ENCODE peak calls at places on chromosomes 3 and 15, in ten cellular contexts. N is HCT116, Y is suprapubic skin, R is GM23338, E is upper lobe of left lung, T is H1, K is stomach, P is K562, U is esophagus muscularis mucosa, A is prostate gland. F is an unnamed sample.

GRCh38 chr3:177041730-177042551 is 155.3 kb downstream of the TBL1XR1 start:
- DNase-seq in E (no peak), Y (peak; percentile 52), K (no peak), A (no peak), U (no peak), P (no peak), T (no peak), R (no peak), N (no peak), F (no peak)

GRCh38 chr3:126126811-126127431 is 43.0 kb upstream of the SLC41A3 start:
- DNase-seq in Y (peak; percentile 42), N (no peak), U (peak; percentile 90), P (no peak), K (peak; percentile 16), A (no peak), T (peak; percentile 37), E (peak; percentile 17), R (no peak), F (no peak)

GRCh38 chr3:177676947-177677587 is 479.8 kb upstream of the TBL1XR1 start:
- DNase-seq in K (no peak), Y (no peak), T (no peak), E (peak; percentile 55), R (no peak), P (no peak), U (no peak), N (no peak), A (no peak), F (no peak)

GRCh38 chr3:184604039-184604955 is 42.7 kb downstream of the EPHB3 start:
- DNase-seq in P (peak; percentile 50), K (no peak), Y (no peak), A (no peak), N (no peak), U (no peak), R (peak; percentile 94), E (peak; percentile 47), T (peak; percentile 65), F (no peak)

GRCh38 chr3:194025119-194025518 is 110.8 kb upstream of the HES1 start:
- DNase-seq in T (no peak), Y (no peak), N (no peak), E (no peak), A (no peak), R (no peak), U (no peak), K (no peak), P (no peak), F (no peak)

GRCh38 chr3:171753665-171754408 is 56.4 kb downstream of the PLD1 start:
- DNase-seq in U (no peak), P (no peak), R (no peak), T (no peak), E (no peak), K (no peak), Y (no peak), A (no peak), N (no peak), F (no peak)

GRCh38 chr3:127733781-127734180 is 61.0 kb downstream of the ABTB1 start:
- DNase-seq in K (no peak), A (no peak), N (no peak), T (no peak), R (no peak), E (no peak), P (no peak), U (no peak), Y (no peak), F (no peak)

GRCh38 chr15:23734856-23735255 is 47.8 kb upstream of the NDN start:
- DNase-seq in K (no peak), A (no peak), R (no peak), U (no peak), P (no peak), Y (no peak), T (no peak), E (no peak), N (no peak), F (no peak)

GRCh38 chr3:189100866-189101265 is 70.9 kb upstream of the TPRG1 start:
- DNase-seq in E (no peak), Y (no peak), U (no peak), K (no peak), R (no peak), N (no peak), A (no peak), P (no peak), T (no peak), F (no peak)

GRCh38 chr3:189096092-189096491 is 75.7 kb upstream of the TPRG1 start:
- DNase-seq in R (no peak), N (no peak), U (no peak), A (no peak), E (no peak), P (no peak), K (no peak), Y (no peak), T (no peak), F (no peak)

GRCh38 chr3:189101594-189101993 is 70.2 kb upstream of the TPRG1 start:
- DNase-seq in N (no peak), Y (no peak), U (no peak), E (no peak), A (no peak), K (no peak), T (no peak), R (no peak), P (no peak), F (no peak)

GRCh38 chr3:189099505-189100290 is 72.1 kb upstream of the TPRG1 start:
- DNase-seq in K (no peak), P (no peak), Y (no peak), E (no peak), U (no peak), A (no peak), R (no peak), T (no peak), N (no peak), F (no peak)

DNA sequence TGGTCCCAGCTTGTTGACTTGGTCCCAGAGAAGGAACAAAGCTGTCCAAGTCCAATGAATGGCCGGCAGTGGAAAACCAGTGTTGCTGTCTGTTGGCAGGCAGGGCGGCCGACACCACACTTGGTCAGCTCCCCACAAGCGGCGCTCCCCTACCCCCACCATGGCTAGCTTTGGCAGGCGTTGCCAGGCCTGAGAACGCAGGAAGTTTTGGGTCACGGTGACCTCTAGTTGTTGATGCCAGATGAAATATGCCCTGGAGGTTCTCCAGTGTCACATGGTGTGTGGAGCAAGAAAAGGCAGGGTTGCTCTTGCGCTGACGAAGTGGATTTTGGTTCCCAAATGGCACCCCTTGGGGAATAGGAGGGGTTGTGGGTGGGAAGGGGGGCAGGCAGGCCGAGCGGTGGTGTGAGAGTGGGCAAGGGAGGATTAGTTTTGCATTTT is 72.7 kb upstream of the TPRG1 start:
- DNase-seq in N (no peak), E (peak; percentile 39), R (no peak), P (no peak), K (no peak), Y (peak; percentile 94), T (no peak), A (no peak), U (peak; percentile 96), F (no peak)
- TF ChIP-seq POLR2AphosphoS5 in N (no peak), E (peak; percentile 59), R (no peak), P (no peak), K (peak; percentile 39), Y (peak; percentile 89), T (no peak), A (peak; percentile 21), U (no peak), F (no peak)

GRCh38 chr3:5110307-5110706 is 11.8 kb upstream of the ARL8B start:
- DNase-seq in N (no peak), P (no peak), Y (no peak), K (no peak), U (no peak), E (no peak), T (no peak), A (no peak), R (no peak), F (no peak)

GRCh38 chr3:5116568-5116967 is 5.5 kb upstream of the ARL8B start:
- DNase-seq in A (no peak), Y (no peak), K (no peak), E (no peak), R (no peak), T (no peak), P (no peak), N (no peak), U (no peak), F (no peak)

GRCh38 chr3:5115506-5116162 is 6.5 kb upstream of the ARL8B start:
- DNase-seq in P (no peak), N (no peak), T (no peak), K (no peak), A (no peak), Y (no peak), R (no peak), E (no peak), U (no peak), F (no peak)

GRCh38 chr3:5112043-5112442 is 10.0 kb upstream of the ARL8B start:
- DNase-seq in P (no peak), E (no peak), A (no peak), U (no peak), K (no peak), T (no peak), N (no peak), R (no peak), Y (no peak), F (no peak)
- H3K4me1 ChIP-seq in P (peaks cover 20% of the 10 kb centered on the region), E (no peaks in the 10 kb centered on the region), A (no peaks in the 10 kb centered on the region), U (no peaks in the 10 kb centered on the region), K (no peaks in the 10 kb centered on the region), T (no peaks in the 10 kb centered on the region), N (no peaks in the 10 kb centered on the region), R (no peaks in the 10 kb centered on the region), Y (no peaks in the 10 kb centered on the region), F (no peaks in the 10 kb centered on the region)

GRCh38 chr3:22377421-22377820 is 626.4 kb upstream of the ZNF385D start:
- DNase-seq in R (no peak), P (no peak), E (no peak), T (no peak), Y (no peak), U (no peak), N (no peak), K (no peak), A (no peak), F (no peak)

GRCh38 chr3:22373182-22373581 is 622.2 kb upstream of the ZNF385D start:
- DNase-seq in E (no peak), Y (no peak), U (no peak), P (no peak), A (no peak), T (no peak), K (no peak), R (peak; percentile 4), N (no peak), F (no peak)

GRCh38 chr3:22383285-22383684 is 632.3 kb upstream of the ZNF385D start:
- DNase-seq in N (no peak), A (no peak), Y (no peak), R (no peak), P (no peak), E (no peak), U (no peak), T (no peak), K (no peak), F (no peak)

GRCh38 chr3:22373827-22374226 is 622.8 kb upstream of the ZNF385D start:
- DNase-seq in A (no peak), T (no peak), P (no peak), E (no peak), K (no peak), R (no peak), Y (no peak), N (no peak), U (no peak), F (no peak)

GRCh38 chr3:22378869-22379268 is 627.9 kb upstream of the ZNF385D start:
- DNase-seq in N (no peak), U (no peak), R (no peak), P (no peak), K (no peak), Y (no peak), A (no peak), E (no peak), T (no peak), F (no peak)
- H3K36me3 ChIP-seq in N (no peaks in the 10 kb centered on the region), U (no peaks in the 10 kb centered on the region), R (no peaks in the 10 kb centered on the region), P (no peaks in the 10 kb centered on the region), K (no peaks in the 10 kb centered on the region), Y (no peaks in the 10 kb centered on the region), A (no peaks in the 10 kb centered on the region), E (no peaks in the 10 kb centered on the region), T (no peaks in the 10 kb centered on the region), F (no peaks in the 10 kb centered on the region)

GRCh38 chr15:74347757-74348250 is 19.6 kb downstream of the CYP11A1 start:
- DNase-seq in N (no peak), E (no peak), R (no peak), A (no peak), P (no peak), K (no peak), T (no peak), U (no peak), Y (no peak), F (no peak)

GRCh38 chr15:74351639-74352038 is 15.8 kb downstream of the CYP11A1 start:
- DNase-seq in K (no peak), Y (no peak), E (no peak), U (no peak), P (no peak), A (no peak), R (no peak), N (no peak), T (no peak), F (no peak)

GRCh38 chr15:74350295-74351275 is 16.9 kb downstream of the CYP11A1 start:
- DNase-seq in U (no peak), K (no peak), E (no peak), Y (no peak), N (no peak), T (no peak), P (no peak), A (no peak), R (no peak), F (no peak)

GRCh38 chr15:74352393-74352910 is 15.0 kb downstream of the CYP11A1 start:
- DNase-seq in K (no peak), Y (no peak), E (no peak), T (no peak), U (no peak), P (no peak), N (no peak), R (peak; percentile 39), A (no peak), F (no peak)

GRCh38 chr15:74349241-74349766 is 18.1 kb downstream of the CYP11A1 start:
- DNase-seq in P (no peak), T (no peak), R (no peak), U (no peak), K (no peak), A (no peak), Y (no peak), E (no peak), N (no peak), F (no peak)
- TF ChIP-seq POLR2AphosphoS5 in P (no peak), T (no peak), R (no peak), U (no peak), K (no peak), A (no peak), Y (no peak), E (no peak), N (no peak), F (no peak)

F was measured in Panc1.